ENCODE peak calls at places on chromosomes 7 and 10, in six cellular contexts. X is GM23248; A is body of pancreas; I is neural progenitor cell; C is CD4-positive, CD25-positive, alpha-beta regulatory T cell; R is fibroblast of lung. S is an unnamed sample.

GRCh38 chr7:21542891-21543527 is at the start of gene DNAH11:
- DNase-seq in R (peak; percentile 35), X (peak; percentile 34), C (no peak), A (peak; percentile 68), I (peak; percentile 84), S (peak; percentile 67)

GRCh38 chr7:143417734-143418378 is 9.2 kb upstream of the EPHA1 start:
- DNase-seq in R (no peak), X (peak; percentile 63), C (no peak), A (no peak), I (no peak), S (no peak)

GRCh38 chr7:25752967-25753791 is 398.8 kb upstream of the NFE2L3 start:
- DNase-seq in R (no peak), I (peak; percentile 87), X (no peak), A (no peak), C (no peak), S (no peak)

GRCh38 chr7:50857804-50858203 is 75.1 kb upstream of the GRB10 start:
- DNase-seq in X (no peak), A (peak; percentile 58), C (no peak), I (no peak), R (no peak), S (no peak)

GRCh38 chr7:139525750-139526149 is 2.3 kb downstream of the CLEC2L start:
- DNase-seq in X (no peak), C (no peak), A (no peak), R (no peak), I (no peak), S (no peak)

GRCh38 chr7:17298102-17298839 is at the start of gene AHR:
- DNase-seq in A (peak; percentile 96), X (peak; percentile 98), C (peak; percentile 82), R (peak; percentile 97), I (peak; percentile 88), S (peak; percentile 97)

GRCh38 chr10:43197834-43198681 is 59.8 kb downstream of the CSGALNACT2 start:
- DNase-seq in C (no peak), I (peak; percentile 45), R (no peak), A (no peak), X (peak; percentile 65), S (peak; percentile 47)

GRCh38 chr7:47294569-47295222 is 287.2 kb downstream of the TNS3 start:
- DNase-seq in X (no peak), C (no peak), R (no peak), A (no peak), I (no peak), S (no peak)

GRCh38 chr10:25017661-25018060 is 1.2 kb downstream of the THNSL1 start:
- DNase-seq in X (no peak), C (no peak), R (no peak), I (no peak), A (no peak), S (no peak)

GRCh38 chr7:133984023-133984422 is 143.1 kb upstream of the LRGUK start:
- DNase-seq in C (no peak), A (no peak), X (no peak), R (no peak), I (no peak), S (no peak)

GRCh38 chr7:54858008-54858692 is 99.1 kb upstream of the SEC61G start:
- DNase-seq in R (no peak), C (no peak), X (no peak), I (peak; percentile 63), A (no peak), S (no peak)

GRCh38 chr7:129729511-129729910 is 118.0 kb downstream of the NRF1 start:
- DNase-seq in X (no peak), I (no peak), A (no peak), C (no peak), R (no peak), S (no peak)

GRCh38 chr10:6579904-6580278 is at the start of gene PRKCQ:
- DNase-seq in A (peak; percentile 54), X (no peak), R (peak; percentile 44), C (no peak), I (no peak), S (peak; percentile 51)

GRCh38 chr7:2295936-2296620 is 18.2 kb downstream of the SNX8 start:
- DNase-seq in I (no peak), R (no peak), C (no peak), X (no peak), A (no peak), S (no peak)

GRCh38 chr7:117673839-117674238 is 194.0 kb downstream of the CFTR start:
- DNase-seq in X (peak; percentile 53), A (no peak), I (no peak), R (peak; percentile 73), C (no peak), S (no peak)

GRCh38 chr7:90166153-90166552 is 11.9 kb downstream of the STEAP1 start:
- DNase-seq in I (no peak), X (no peak), R (no peak), C (no peak), A (no peak), S (no peak)

GRCh38 chr10:72831696-72832355 is 61.7 kb upstream of the OIT3 start:
- DNase-seq in C (no peak), I (no peak), A (peak; percentile 8), R (peak; percentile 31), X (no peak), S (no peak)

GRCh38 chr10:86596266-86596665 is 58.1 kb upstream of the OPN4 start:
- DNase-seq in I (no peak), C (no peak), X (peak; percentile 42), A (no peak), R (no peak), S (no peak)

GRCh38 chr7:155785536-155785935 is 26.7 kb downstream of the SHH start:
- DNase-seq in I (no peak), A (no peak), C (no peak), X (no peak), R (peak; percentile 40), S (no peak)

GRCh38 chr10:117148284-117148683 is 10.2 kb upstream of the VAX1 start:
- DNase-seq in I (no peak), R (no peak), A (no peak), X (no peak), C (no peak), S (no peak)

GRCh38 chr10:131674130-131674529 is 226.7 kb upstream of the PPP2R2D start:
- DNase-seq in C (no peak), X (no peak), R (no peak), A (no peak), I (no peak), S (no peak)

GRCh38 chr7:6237002-6237401 is 35.4 kb downstream of the CYTH3 start:
- DNase-seq in A (no peak), R (no peak), X (no peak), I (no peak), C (no peak), S (no peak)

GRCh38 chr10:55367555-55367954 is 566.5 kb upstream of the PCDH15 start:
- DNase-seq in R (no peak), C (no peak), X (no peak), A (no peak), I (no peak), S (no peak)

GRCh38 chr7:158847451-158847866 is 8.9 kb upstream of the DYNC2I1 start:
- DNase-seq in X (peak; percentile 71), R (no peak), C (no peak), A (no peak), I (no peak), S (no peak)

GRCh38 chr10:47025540-47026300 is 114.5 kb downstream of the PTPN20 start:
- DNase-seq in I (no peak), X (peak; percentile 94), C (no peak), A (no peak), R (peak; percentile 25), S (peak; percentile 42)

GRCh38 chr7:146116452-146117219 is at the start of gene CNTNAP2:
- DNase-seq in R (peak; percentile 65), X (peak; percentile 10), A (peak; percentile 5), C (no peak), I (peak; percentile 85), S (no peak)

GRCh38 chr7:157597562-157597961 is 260.8 kb downstream of the DNAJB6 start:
- DNase-seq in I (no peak), A (no peak), C (no peak), X (no peak), R (no peak), S (no peak)

GRCh38 chr10:77043364-77043763 is 594.2 kb downstream of the KCNMA1 start:
- DNase-seq in X (peak; percentile 50), R (no peak), C (no peak), I (no peak), A (no peak), S (no peak)

GRCh38 chr7:140653319-140654108 is 12.9 kb upstream of the DENND2A start:
- DNase-seq in I (peak; percentile 86), C (peak; percentile 5), X (peak; percentile 82), R (peak; percentile 85), A (peak; percentile 71), S (no peak)

GRCh38 chr10:101236376-101237079 is 7.3 kb upstream of the LBX1 start:
- DNase-seq in C (no peak), I (peak; percentile 73), X (peak; percentile 73), A (no peak), R (peak; percentile 41), S (no peak)
- H3K27me3 ChIP-seq in C (peaks cover 64% of the 10 kb centered on the region), I (peaks cover 100% of the 10 kb centered on the region), X (peaks cover 81% of the 10 kb centered on the region), A (no peaks in the 10 kb centered on the region), R (peaks cover 73% of the 10 kb centered on the region), S (peaks cover 93% of the 10 kb centered on the region)

GRCh38 chr7:150375662-150376521 is 3.2 kb upstream of the ZNF775 start:
- DNase-seq in X (no peak), R (no peak), I (peak; percentile 2), A (no peak), C (no peak), S (no peak)
- H3K4me1 ChIP-seq in X (peaks cover 11% of the 10 kb centered on the region), R (peaks cover 8% of the 10 kb centered on the region), I (peaks cover 15% of the 10 kb centered on the region), A (peaks cover 78% of the 10 kb centered on the region), C (peaks cover 24% of the 10 kb centered on the region), S (peaks cover 42% of the 10 kb centered on the region)

DNA sequence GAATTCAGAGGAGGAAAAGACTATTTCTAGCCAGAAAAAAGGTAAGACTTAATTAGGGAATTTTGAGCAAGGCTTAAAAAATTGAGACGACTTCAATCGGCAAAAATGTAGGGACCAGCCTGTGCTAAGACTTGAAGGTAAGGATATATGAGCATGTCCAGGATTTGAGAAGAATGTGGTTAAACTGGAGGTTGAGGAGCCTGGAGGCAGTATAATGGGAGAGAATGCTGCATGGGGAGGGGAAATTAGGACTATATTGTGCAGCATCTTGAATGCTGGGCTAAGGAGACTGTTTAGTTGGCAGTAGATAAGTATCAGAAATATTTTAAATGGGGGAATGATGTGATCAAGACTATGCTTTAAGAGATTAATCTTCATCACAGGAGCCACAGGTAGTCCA is 53.1 kb upstream of the PCGF5 start:
- DNase-seq in X (no peak), I (no peak), A (no peak), R (no peak), C (no peak), S (no peak)
- H3K27me3 ChIP-seq in X (no peaks in the 10 kb centered on the region), I (peaks cover 62% of the 10 kb centered on the region), A (no peaks in the 10 kb centered on the region), R (no peaks in the 10 kb centered on the region), C (no peaks in the 10 kb centered on the region), S (no peaks in the 10 kb centered on the region)

GRCh38 chr7:130918129-130919052 is 184.4 kb upstream of the KLF14 start:
- DNase-seq in A (no peak), I (no peak), C (no peak), X (no peak), R (no peak), S (no peak)
- H3K4me1 ChIP-seq in A (peaks cover 81% of the 10 kb centered on the region), I (peaks cover 36% of the 10 kb centered on the region), C (peaks cover 88% of the 10 kb centered on the region), X (peaks cover 95% of the 10 kb centered on the region), R (peaks cover 70% of the 10 kb centered on the region), S (peaks cover 91% of the 10 kb centered on the region)

GRCh38 chr10:100829103-100829870 is 83.5 kb upstream of the SLF2 start:
- DNase-seq in I (peak; percentile 62), A (peak; percentile 20), R (peak; percentile 3), C (no peak), X (peak; percentile 17), S (no peak)
- H3K27me3 ChIP-seq in I (peaks cover 100% of the 10 kb centered on the region), A (peaks cover 4% of the 10 kb centered on the region), R (peaks cover 67% of the 10 kb centered on the region), C (peaks cover 32% of the 10 kb centered on the region), X (peaks cover 94% of the 10 kb centered on the region), S (peaks cover 93% of the 10 kb centered on the region)

S was measured in lower lobe of right lung.